ENCODE peak calls at places on chromosomes 6 and 20, in four cellular contexts. N, V, B and S are unnamed samples.

GRCh38 chr20:51661609-51662178 is 106.5 kb downstream of the ATP9A start:
- DNase-seq in N (no peak), V (no peak), B (no peak), S (no peak)

GRCh38 chr6:157184202-157185015 is 138.9 kb downstream of the TMEM242 start:
- DNase-seq in N (peak; percentile 80), V (peak; percentile 88), B (peak; percentile 81), S (peak; percentile 85)

GRCh38 chr6:44820366-44821158 is 433.1 kb downstream of the CDC5L start:
- DNase-seq in N (no peak), V (no peak), B (no peak), S (no peak)

GRCh38 chr20:36439040-36439730 is 102.1 kb upstream of the MYL9 start:
- DNase-seq in N (peak; percentile 76), V (peak; percentile 89), B (peak; percentile 75), S (peak; percentile 79)

GRCh38 chr20:45592574-45593189 is 13.6 kb upstream of the WFDC8 start:
- DNase-seq in N (no peak), V (no peak), B (no peak), S (no peak)

GRCh38 chr6:50925981-50926380 is 107.3 kb downstream of the TFAP2B start:
- DNase-seq in N (no peak), V (no peak), B (no peak), S (no peak)

GRCh38 chr6:7561153-7561964 is 19.9 kb downstream of the DSP start:
- DNase-seq in N (no peak), V (peak; percentile 64), B (no peak), S (peak; percentile 90)

GRCh38 chr6:13407368-13407708 is 79.0 kb upstream of the TBC1D7 start:
- DNase-seq in N (no peak), V (no peak), B (no peak), S (no peak)

GRCh38 chr6:56862415-56863175 is 92.3 kb upstream of the BEND6 start:
- DNase-seq in N (no peak), V (no peak), B (no peak), S (no peak)

GRCh38 chr6:35089216-35089934 is 51.8 kb downstream of the TCP11 start:
- DNase-seq in N (no peak), V (peak; percentile 52), B (peak; percentile 65), S (peak; percentile 22)

GRCh38 chr6:136992113-136992512 is 52.7 kb downstream of the IL20RA start:
- DNase-seq in N (no peak), V (no peak), B (no peak), S (no peak)

GRCh38 chr6:14957355-14958059 is 288.4 kb upstream of the JARID2 start:
- DNase-seq in N (no peak), V (no peak), B (no peak), S (no peak)

GRCh38 chr6:39357998-39358686 is 35.6 kb upstream of the KCNK16 start:
- DNase-seq in N (no peak), V (no peak), B (no peak), S (peak; percentile 67)

GRCh38 chr20:8389381-8390368 is 257.6 kb downstream of the PLCB1 start:
- DNase-seq in N (no peak), V (no peak), B (no peak), S (no peak)

GRCh38 chr6:169897601-169898358 is 146.4 kb downstream of the ERMARD start:
- DNase-seq in N (no peak), V (peak; percentile 38), B (no peak), S (no peak)

GRCh38 chr20:47262365-47263013 is 94.0 kb downstream of the ZMYND8 start:
- DNase-seq in N (no peak), V (no peak), B (no peak), S (no peak)

GRCh38 chr20:8008733-8009132 is 10.8 kb downstream of the TMX4 start:
- DNase-seq in N (no peak), V (no peak), B (no peak), S (no peak)

DNA sequence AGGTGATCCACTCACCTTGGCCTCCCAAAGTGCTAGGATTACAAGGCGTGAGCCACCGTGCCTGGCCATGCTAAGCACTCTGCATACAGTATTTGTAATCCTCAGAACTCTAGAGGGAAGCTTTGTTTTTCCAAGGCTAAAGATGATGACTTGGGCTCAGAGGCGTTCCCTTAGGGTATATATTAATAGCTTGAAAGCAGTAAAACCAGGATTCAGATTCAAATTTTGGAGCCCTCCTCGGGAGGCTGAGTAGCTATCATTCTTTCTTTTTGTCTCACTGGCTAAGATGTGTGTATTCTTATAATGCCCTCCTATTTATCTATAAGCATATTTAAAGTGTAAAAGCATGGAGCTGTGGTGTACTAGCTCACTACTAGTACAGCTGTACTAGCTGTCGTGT is 68.5 kb downstream of the PRPH2 start:
- DNase-seq in N (no peak), V (no peak), B (no peak), S (no peak)
- H3K4me3 ChIP-seq in N (no peak overlapping the region), V (no peak overlapping the region), B (no peak overlapping the region), S (no peak overlapping the region)

GRCh38 chr6:168308390-168309144 is 11.0 kb downstream of the DACT2 start:
- DNase-seq in N (no peak), V (no peak), B (no peak), S (no peak)
- H3K9me3 ChIP-seq in N (no peaks in the 10 kb centered on the region), V (no peaks in the 10 kb centered on the region), B (no peaks in the 10 kb centered on the region), S (no peaks in the 10 kb centered on the region)

GRCh38 chr6:3250278-3250677 is 8.5 kb upstream of the PSMG4 start:
- DNase-seq in N (no peak), V (no peak), B (peak; percentile 38), S (no peak)

GRCh38 chr6:3245216-3245615 is 13.5 kb upstream of the PSMG4 start:
- DNase-seq in N (no peak), V (no peak), B (no peak), S (no peak)

GRCh38 chr6:3244003-3244831 is 14.5 kb upstream of the PSMG4 start:
- DNase-seq in N (no peak), V (no peak), B (no peak), S (no peak)

GRCh38 chr6:3249821-3250220 is 8.9 kb upstream of the PSMG4 start:
- DNase-seq in N (no peak), V (no peak), B (peak; percentile 12), S (no peak)

GRCh38 chr6:3247255-3248146 is 11.2 kb upstream of the PSMG4 start:
- DNase-seq in N (no peak), V (peak; percentile 65), B (peak; percentile 79), S (peak; percentile 46)
- H3K4me3 ChIP-seq in N (peak overlapping the region; percentile 28), V (peak overlapping the region; percentile 26), B (no peak overlapping the region), S (peak overlapping the region; percentile 39)

GRCh38 chr6:168280899-168281245 is 38.7 kb downstream of the DACT2 start:
- DNase-seq in N (no peak), V (no peak), B (no peak), S (no peak)
- H3K9me3 ChIP-seq in N (no peaks in the 10 kb centered on the region), V (no peaks in the 10 kb centered on the region), B (no peaks in the 10 kb centered on the region), S (no peaks in the 10 kb centered on the region)

GRCh38 chr20:49318091-49318429 is 40.2 kb upstream of the ZNFX1 start:
- DNase-seq in N (no peak), V (no peak), B (no peak), S (no peak)
- H3K4me3 ChIP-seq in N (peak overlapping the region; percentile 41), V (peak overlapping the region; percentile 38), B (no peak overlapping the region), S (peak overlapping the region; percentile 37)

GRCh38 chr6:165469483-165469882 is 160.1 kb upstream of the C6orf118 start:
- DNase-seq in N (no peak), V (no peak), B (no peak), S (no peak)

GRCh38 chr6:165468836-165469235 is 159.4 kb upstream of the C6orf118 start:
- DNase-seq in N (no peak), V (no peak), B (no peak), S (no peak)

DNA sequence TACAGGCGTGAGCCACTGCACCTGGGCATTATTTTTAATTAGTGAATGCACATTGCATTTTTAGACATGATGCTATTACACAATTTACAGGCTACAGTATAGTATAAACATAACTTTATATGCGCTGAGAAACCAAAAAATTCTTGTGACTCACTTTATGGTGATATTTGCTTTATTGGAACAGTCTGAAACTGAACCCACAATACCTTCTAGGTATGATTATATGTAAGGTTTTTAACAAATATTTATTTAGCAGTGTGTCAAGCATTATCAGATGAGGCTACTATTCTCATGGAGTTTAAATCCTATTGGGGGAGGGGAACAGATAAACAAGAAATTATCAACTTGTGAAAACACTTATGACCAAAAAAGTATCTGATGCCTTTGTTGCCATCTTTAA is 159.0 kb upstream of the C6orf118 start:
- DNase-seq in N (no peak), V (no peak), B (no peak), S (no peak)
- H3K9me3 ChIP-seq in N (peaks cover 9% of the 10 kb centered on the region), V (no peaks in the 10 kb centered on the region), B (no peaks in the 10 kb centered on the region), S (peaks cover 21% of the 10 kb centered on the region)

DNA sequence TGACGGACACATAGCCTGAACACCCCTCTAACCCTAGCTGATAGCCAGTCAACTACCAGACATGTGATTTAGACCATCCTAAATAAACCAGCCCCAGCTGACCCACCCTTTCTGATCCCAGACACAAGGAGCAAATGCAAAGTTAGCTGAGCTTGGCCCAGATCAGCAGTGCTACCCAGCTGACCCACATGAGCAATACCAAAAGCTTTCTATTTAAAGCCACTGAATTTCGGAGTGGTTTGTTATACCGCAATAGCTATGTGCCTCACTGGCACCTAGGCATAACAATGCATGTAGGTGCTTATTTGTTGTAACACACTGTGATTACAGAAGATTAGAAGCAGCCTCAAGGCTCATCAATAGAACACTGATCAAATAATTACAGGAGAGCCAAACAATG is 93.7 kb upstream of the SIRPA start:
- DNase-seq in N (no peak), V (no peak), B (no peak), S (no peak)
- H3K4me3 ChIP-seq in N (no peak overlapping the region), V (no peak overlapping the region), B (no peak overlapping the region), S (no peak overlapping the region)

GRCh38 chr6:145442110-145442509 is 293.2 kb downstream of the EPM2A start:
- DNase-seq in N (no peak), V (no peak), B (no peak), S (no peak)
- H3K9me3 ChIP-seq in N (peaks cover 35% of the 10 kb centered on the region), V (no peaks in the 10 kb centered on the region), B (peaks cover 6% of the 10 kb centered on the region), S (peaks cover 34% of the 10 kb centered on the region)

GRCh38 chr6:22036267-22036666 is 260.6 kb downstream of the PRL start:
- DNase-seq in N (no peak), V (no peak), B (no peak), S (no peak)
- H3K4me3 ChIP-seq in N (no peak overlapping the region), V (no peak overlapping the region), B (no peak overlapping the region), S (no peak overlapping the region)

GRCh38 chr20:56166781-56167465 is 81.6 kb upstream of the MC3R start:
- DNase-seq in N (no peak), V (no peak), B (no peak), S (no peak)
- H3K9me3 ChIP-seq in N (no peaks in the 10 kb centered on the region), V (no peaks in the 10 kb centered on the region), B (no peaks in the 10 kb centered on the region), S (no peaks in the 10 kb centered on the region)